ENCODE peak calls at places on chromosomes 11 and 22, in six cellular contexts. D is GM23248, B is astrocyte of the spinal cord, R is GM20000, E is KBM-7, C is uterus. A is an unnamed sample.

GRCh38 chr11:76230392-76230791 is 24.1 kb upstream of the WNT11 start:
- DNase-seq in D (no peak), B (no peak), R (no peak), E (no peak), C (no peak), A (no peak)

GRCh38 chr11:15577519-15577918 is 462.8 kb downstream of the INSC start:
- DNase-seq in D (no peak), B (no peak), R (no peak), E (no peak), C (no peak), A (no peak)

GRCh38 chr22:47151490-47151889 is 389.0 kb downstream of the TBC1D22A start:
- DNase-seq in D (peak), B (peak), R (no peak), E (no peak), C (no peak), A (no peak)

GRCh38 chr11:45045692-45046471 is 95.2 kb upstream of the TP53I11 start:
- DNase-seq in D (peak), B (peak), R (no peak), E (peak), C (peak), A (peak)

GRCh38 chr11:47981667-47982404 is 1.5 kb downstream of the PTPRJ start:
- DNase-seq in D (no peak), B (no peak), R (peak), E (no peak), C (no peak), A (no peak)

GRCh38 chr11:31500560-31500959 is 8.9 kb downstream of the IMMP1L start:
- DNase-seq in D (peak), B (no peak), R (no peak), E (no peak), C (no peak), A (no peak)

GRCh38 chr11:77471520-77472234 is 2.2 kb downstream of the PAK1 start:
- DNase-seq in D (no peak), B (no peak), R (peak), E (peak), C (no peak), A (no peak)

GRCh38 chr11:102560555-102561011 is 30.0 kb upstream of the MMP7 start:
- DNase-seq in D (peak), B (peak), R (peak), E (peak), C (peak), A (no peak)

GRCh38 chr11:72776844-72777754 is 16.7 kb downstream of the STARD10 start:
- DNase-seq in D (no peak), B (no peak), R (no peak), E (no peak), C (no peak), A (no peak)

GRCh38 chr11:8032576-8033311 is 45.6 kb downstream of the EIF3F start:
- DNase-seq in D (no peak), B (no peak), R (no peak), E (no peak), C (no peak), A (no peak)

GRCh38 chr11:81497202-81497804 is 1236.4 kb downstream of the FAM181B start:
- DNase-seq in D (peak), B (peak), R (peak), E (peak), C (no peak), A (no peak)

GRCh38 chr22:22810018-22810427 is 77.6 kb upstream of the IGLL5 start:
- DNase-seq in D (no peak), B (no peak), R (peak), E (no peak), C (no peak), A (peak)

GRCh38 chr11:66531841-66532240 is 14.0 kb downstream of the ZDHHC24 start:
- DNase-seq in D (no peak), B (no peak), R (no peak), E (no peak), C (no peak), A (no peak)

GRCh38 chr11:74849525-74850391 is 99.1 kb downstream of the XRRA1 start:
- DNase-seq in D (peak), B (peak), R (no peak), E (no peak), C (no peak), A (peak)

GRCh38 chr11:70270877-70271634 is 566 bp downstream of the PPFIA1 start:
- DNase-seq in D (peak), B (peak), R (peak), E (peak), C (no peak), A (peak)

GRCh38 chr11:85752890-85753581 is 57.9 kb downstream of the SYTL2 start:
- DNase-seq in D (no peak), B (no peak), R (no peak), E (peak), C (peak), A (peak)

GRCh38 chr11:113675003-113675471 is 31.1 kb downstream of the TMPRSS5 start:
- DNase-seq in D (peak), B (peak), R (peak), E (no peak), C (no peak), A (no peak)

GRCh38 chr11:126410649-126411048 is 55.2 kb downstream of the ST3GAL4 start:
- DNase-seq in D (peak), B (no peak), R (no peak), E (no peak), C (no peak), A (peak)

GRCh38 chr11:92830382-92831148 is 138.9 kb upstream of the MTNR1B start:
- DNase-seq in D (no peak), B (no peak), R (no peak), E (no peak), C (no peak), A (no peak)

GRCh38 chr11:122721964-122722266 is 66.4 kb downstream of the UBASH3B start:
- DNase-seq in D (peak), B (peak), R (no peak), E (no peak), C (no peak), A (no peak)

GRCh38 chr22:49216579-49216978 is 611.1 kb downstream of the BRD1 start:
- DNase-seq in D (no peak), B (no peak), R (no peak), E (no peak), C (peak), A (no peak)

GRCh38 chr11:35804446-35805040 is 139.3 kb upstream of the LDLRAD3 start:
- DNase-seq in D (no peak), B (no peak), R (no peak), E (no peak), C (no peak), A (no peak)

GRCh38 chr22:49015993-49016908 is 811.4 kb downstream of the BRD1 start:
- DNase-seq in D (no peak), B (no peak), R (no peak), E (no peak), C (peak), A (peak)

GRCh38 chr11:17528906-17529813 is 15.1 kb downstream of the USH1C start:
- DNase-seq in D (no peak), B (no peak), R (no peak), E (no peak), C (no peak), A (peak)

GRCh38 chr11:67238894-67239794 is 27.1 kb upstream of the GRK2 start:
- DNase-seq in D (peak), B (no peak), R (no peak), E (no peak), C (no peak), A (no peak)

GRCh38 chr11:18705651-18706281 is 7.2 kb downstream of the TMEM86A start:
- DNase-seq in D (peak), B (no peak), R (no peak), E (no peak), C (peak), A (peak)

GRCh38 chr11:112113539-112114457 is 27.1 kb downstream of the SDHD start:
- DNase-seq in D (peak), B (peak), R (peak), E (peak), C (no peak), A (no peak)

GRCh38 chr11:18011633-18012313 is 1.1 kb downstream of the SERGEF start:
- DNase-seq in D (peak), B (no peak), R (no peak), E (peak), C (no peak), A (no peak)

GRCh38 chr22:39471421-39472141 is 14.8 kb downstream of the MGAT3 start:
- DNase-seq in D (peak), B (peak), R (peak), E (peak), C (no peak), A (peak)

GRCh38 chr11:60972182-60973030 is 926 bp downstream of the CD6 start:
- DNase-seq in D (no peak), B (no peak), R (no peak), E (no peak), C (no peak), A (no peak)